ENCODE peak calls at places on chromosomes 13 and 19, in four cellular contexts. Q, P, L and E are unnamed samples.

GRCh38 chr19:4260605-4261191 is 13.8 kb downstream of the YJU2 start:
- DNase-seq in L (no peak), P (no peak), Q (no peak), E (no peak)

GRCh38 chr13:86856996-86857395 is 814.2 kb upstream of the SLITRK5 start:
- DNase-seq in P (no peak), L (peak), Q (peak), E (no peak)

GRCh38 chr13:49428041-49428763 is 15.7 kb downstream of the CAB39L start:
- DNase-seq in L (no peak), P (no peak), Q (no peak), E (no peak)

GRCh38 chr13:108283110-108283509 is 13.6 kb downstream of the TNFSF13B start:
- DNase-seq in L (no peak), Q (peak), P (no peak), E (no peak)

GRCh38 chr19:41206456-41206855 is 12.6 kb upstream of the AXL start:
- DNase-seq in Q (peak), P (no peak), L (no peak), E (no peak)

GRCh38 chr13:27967736-27968315 is 1.3 kb downstream of the CDX2 start:
- DNase-seq in L (no peak), P (no peak), Q (no peak), E (no peak)

GRCh38 chr19:13068064-13068807 is 34.4 kb downstream of the LYL1 start:
- DNase-seq in P (no peak), L (no peak), Q (no peak), E (no peak)

GRCh38 chr19:15928321-15928720 is 6.0 kb downstream of the CYP4F11 start:
- DNase-seq in L (no peak), Q (no peak), P (no peak), E (no peak)

DNA sequence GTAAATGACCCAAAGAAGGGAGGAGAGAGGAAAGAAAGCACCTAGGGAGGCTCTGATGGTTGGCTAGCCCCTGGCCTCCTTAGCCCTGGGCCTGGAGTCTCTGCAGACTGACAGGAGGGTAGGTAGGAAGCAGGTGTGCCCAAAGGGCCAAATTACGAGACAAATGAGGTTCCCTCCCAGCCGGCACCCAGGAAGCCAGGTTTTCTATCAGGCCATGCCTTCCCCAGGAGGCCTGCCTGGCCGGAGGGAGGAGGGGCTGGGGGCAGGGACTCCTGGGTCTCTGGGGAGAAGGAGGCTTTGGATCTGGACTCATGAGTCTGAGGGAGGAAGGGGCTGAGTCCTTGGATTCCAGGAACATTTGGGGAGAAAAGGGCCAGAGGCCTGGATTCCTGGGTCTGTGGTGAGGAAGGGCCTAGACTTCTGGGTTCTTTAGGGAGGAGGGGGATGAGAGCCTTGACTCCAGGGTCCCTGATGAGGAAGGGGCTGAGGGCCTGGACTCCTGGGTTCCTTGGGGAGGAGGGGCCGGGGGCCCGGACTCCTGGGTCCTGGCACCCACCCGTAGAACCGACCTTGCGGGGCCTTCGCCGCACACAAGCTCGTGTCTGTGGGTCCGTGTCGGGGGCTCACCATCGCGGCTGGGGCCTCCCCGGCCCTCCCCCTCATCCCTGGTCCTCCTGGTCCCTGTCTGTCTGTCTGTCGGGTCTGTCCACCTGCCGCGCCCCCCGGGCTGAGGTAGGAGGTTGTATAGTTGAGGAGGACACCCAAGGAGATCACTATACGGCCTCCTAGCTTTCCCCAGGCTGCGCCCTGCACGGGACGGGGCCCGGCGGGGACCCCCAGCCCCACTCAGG is 840 bp upstream of the SPACA6 start:
- DNase-seq in Q (no peak), L (no peak), P (no peak), E (no peak)
- H3K4me3 ChIP-seq in Q (peak), L (peak), P (no peak), E (peak)

DNA sequence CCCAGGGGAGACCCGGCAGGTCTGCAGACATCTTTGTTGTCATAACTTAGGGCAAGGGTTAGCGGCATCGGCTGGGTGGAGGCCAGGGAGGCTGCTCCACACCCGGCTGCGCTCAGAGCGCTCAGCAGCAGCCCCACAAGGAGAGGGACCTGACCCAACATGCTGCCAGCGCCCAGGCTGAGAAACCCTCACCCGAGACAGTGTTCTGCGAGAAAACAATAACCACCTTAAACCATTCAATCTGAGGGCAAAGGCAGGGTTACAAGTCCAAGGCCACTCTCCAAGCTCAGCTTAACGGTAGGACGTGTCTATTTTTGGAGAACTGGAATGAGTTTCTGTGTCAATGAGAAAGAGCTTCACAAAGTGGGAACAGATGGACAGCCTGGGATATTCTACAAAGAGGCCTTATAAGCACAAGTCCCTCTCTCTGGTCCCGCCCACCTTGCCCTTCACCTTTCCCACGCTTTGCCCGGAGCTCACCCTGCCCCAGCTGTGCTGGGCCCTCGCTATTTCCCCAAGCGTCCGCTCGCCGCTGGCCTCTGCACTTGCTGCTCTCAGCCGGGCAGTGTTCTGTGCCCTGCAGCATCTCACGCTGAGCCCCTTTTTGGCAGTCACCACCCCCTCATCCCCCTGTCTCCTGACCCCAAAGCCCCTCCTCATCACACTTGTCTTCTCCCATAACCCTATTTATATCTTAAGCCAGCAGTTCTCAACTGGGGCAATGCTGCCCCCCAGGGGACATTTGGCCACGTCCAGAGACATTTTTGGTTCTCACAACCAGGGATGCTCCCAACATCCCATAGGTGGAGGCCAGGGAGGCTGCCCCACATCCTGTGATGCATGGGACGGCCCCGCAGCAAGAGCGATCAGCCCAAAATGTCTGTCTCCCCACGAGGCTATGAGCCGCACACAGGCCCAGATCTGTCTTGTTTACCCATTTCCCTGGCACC is 17.6 kb downstream of the PPP1R12C start:
- DNase-seq in L (peak), P (no peak), Q (no peak), E (no peak)
- TF ChIP-seq CTCF in L (peak), P (no peak), Q (peak), E (peak)

DNA sequence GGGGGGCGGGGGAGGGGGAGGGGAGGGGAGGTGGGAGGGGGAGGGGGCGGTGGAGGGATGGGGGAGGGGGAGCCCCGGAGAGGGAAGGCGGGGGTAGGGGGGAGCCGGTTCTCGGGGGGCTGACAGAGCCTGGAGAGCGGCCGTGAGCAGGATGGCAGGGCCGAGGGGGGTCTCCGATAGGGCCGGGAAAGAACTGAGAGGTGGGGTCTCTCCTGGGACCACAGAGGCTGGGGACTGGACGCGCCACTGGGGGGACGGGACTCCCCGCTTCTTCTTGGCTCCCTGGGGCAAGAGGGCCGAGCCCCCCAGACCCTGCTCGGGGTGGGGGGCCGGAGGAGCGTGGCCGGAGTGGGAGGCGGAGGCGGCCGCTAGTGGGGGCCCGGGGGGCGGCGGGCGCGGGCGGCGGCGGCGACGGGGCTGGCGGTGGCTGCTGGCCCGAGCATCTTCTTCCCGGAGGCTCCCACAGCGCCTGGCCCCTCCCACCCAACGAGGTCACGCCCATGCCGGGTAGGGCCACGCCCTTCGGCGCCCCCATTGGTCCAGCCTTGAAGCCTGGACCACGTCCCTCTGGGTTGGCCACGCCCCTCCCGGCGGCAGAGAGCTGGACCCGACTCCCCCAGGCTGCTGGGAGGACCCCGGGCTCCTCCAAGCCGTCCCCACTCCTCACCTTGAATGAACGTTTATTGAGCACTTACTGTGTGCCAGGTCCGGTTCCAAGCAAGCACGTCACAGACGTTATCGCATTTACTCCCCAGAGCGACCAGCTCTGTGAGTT is at the start of gene NOVA2:
- DNase-seq in L (peak), P (peak), Q (peak), E (peak)
- H3K4me3 ChIP-seq in L (no peak), P (no peak), Q (no peak), E (peak)

DNA sequence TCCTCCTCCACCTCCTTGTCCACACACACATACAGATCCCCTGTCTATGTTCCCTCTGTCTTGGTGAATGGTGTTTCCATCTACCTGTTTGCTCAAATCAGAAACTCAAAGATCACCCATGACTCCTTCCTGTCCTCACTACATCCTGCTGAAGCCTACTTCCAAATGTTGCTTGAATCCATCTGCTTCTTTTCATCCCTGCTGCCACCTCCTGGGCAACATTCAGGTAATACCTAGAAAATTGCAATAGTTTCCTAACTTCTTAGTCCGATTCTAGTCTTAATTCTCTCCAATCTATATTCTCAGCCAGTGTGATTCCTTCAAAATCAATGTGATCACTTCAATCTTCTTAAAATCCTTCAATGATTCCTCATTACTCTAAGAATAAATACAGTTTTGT is 155.5 kb upstream of the STARD13 start:
- DNase-seq in L (no peak), Q (peak), P (no peak), E (peak)
- TF ChIP-seq CTCF in L (peak), Q (peak), P (no peak), E (no peak)

DNA sequence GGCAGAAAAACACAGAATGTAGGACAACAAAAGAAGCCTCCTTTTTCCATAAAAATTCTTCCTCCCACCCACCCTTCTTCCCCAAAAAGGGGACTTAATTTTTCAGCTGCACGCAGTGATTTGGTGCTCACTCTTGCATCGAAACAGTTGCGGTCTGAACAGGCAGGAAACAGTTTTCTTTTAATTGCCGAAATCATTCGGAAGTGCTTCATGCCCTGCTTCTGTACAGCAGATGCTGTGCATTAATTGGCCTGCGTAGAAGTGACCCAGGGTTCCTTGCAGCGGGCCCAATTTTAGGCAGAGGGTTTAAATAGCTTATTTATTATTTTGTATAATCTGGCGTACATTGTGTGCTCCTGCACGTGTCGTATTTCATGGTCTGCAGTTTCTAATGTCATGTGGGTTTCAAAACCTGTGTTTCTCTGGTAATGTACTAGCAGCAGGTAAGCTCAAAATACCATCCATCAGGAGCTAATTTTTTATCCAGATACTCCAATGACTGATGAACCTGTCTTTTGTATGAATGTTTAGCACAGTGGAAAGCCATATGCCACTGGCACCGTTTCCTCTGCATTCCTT is 66.6 kb downstream of the GGACT start:
- DNase-seq in L (no peak), P (no peak), Q (no peak), E (no peak)
- H3K4me3 ChIP-seq in L (no peak), P (no peak), Q (no peak), E (no peak)

DNA sequence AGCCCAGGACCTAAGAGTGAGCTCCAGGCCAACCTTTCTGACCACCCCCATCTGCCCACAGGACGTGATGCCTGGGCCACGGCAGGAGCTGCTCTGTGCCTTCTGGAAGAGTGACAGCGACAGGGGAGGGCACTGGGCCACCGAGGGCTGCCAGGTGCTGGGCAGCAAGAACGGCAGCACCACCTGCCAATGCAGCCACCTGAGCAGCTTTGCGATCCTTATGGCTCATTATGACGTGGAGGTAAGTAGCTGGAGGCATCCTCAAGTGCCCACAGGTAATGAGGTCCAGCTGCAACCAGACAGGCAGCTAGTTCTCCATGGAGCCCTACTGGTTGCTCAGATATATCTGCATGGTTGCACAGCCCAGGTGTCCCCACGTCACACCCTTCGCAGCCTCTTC is 14.8 kb downstream of the DDX39A start:
- DNase-seq in Q (no peak), P (no peak), L (no peak), E (no peak)
- TF ChIP-seq CTCF in Q (no peak), P (no peak), L (no peak), E (no peak)

DNA sequence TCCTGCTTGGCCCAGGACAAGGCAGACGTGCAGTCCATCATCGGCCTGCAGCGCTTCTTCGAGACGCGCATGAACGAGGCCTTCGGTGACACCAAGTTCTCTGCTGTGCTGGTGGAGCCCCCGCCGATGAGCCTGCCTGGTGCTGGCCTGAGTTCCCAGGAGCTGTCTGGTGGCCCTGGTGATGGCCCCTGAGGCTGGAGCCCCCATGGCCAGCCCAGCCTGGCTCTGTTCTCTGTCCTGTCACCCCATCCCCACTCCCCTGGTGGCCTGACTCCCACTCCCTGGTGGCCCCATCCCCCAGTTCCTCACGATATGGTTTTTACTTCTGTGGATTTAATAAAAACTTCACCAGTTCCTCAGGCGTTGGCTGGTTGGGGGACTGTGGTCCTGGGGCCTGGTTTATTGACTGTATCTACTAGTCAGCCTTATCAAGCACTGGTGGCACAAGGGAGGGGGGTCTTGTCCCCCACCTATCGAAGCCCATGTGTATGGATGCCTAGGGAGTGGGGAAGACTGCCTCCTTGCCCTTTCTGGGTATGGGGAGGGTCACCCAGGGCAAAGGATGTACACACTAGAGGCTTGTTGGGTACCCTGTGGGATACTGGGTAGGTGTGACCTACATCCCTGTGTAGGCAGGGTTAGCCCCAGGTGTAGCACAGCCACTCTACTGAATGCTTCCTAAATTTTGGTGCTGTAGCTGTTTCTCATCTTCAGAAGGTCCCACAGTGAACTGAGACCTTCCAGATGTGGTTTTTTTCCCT is 4.4 kb downstream of the CHMP2A start:
- DNase-seq in L (no peak), Q (no peak), P (no peak), E (no peak)
- H3K4me3 ChIP-seq in L (no peak), Q (no peak), P (no peak), E (no peak)